ENCODE peak calls at places on chromosomes 6 and 20, in five cellular contexts. C is A549, N is SK-N-SH, W is H1, A is K562. P is an unnamed sample.

GRCh38 chr6:44061375-44062104 is 65.7 kb downstream of the MRPL14 start:
- DNase-seq in C (no peak), N (no peak), W (no peak), A (no peak), P (peak)

GRCh38 chr6:149960488-149960887 is 3.3 kb upstream of the ULBP1 start:
- DNase-seq in C (no peak), N (no peak), W (no peak), A (no peak), P (no peak)

GRCh38 chr20:25198663-25199363 is 3.3 kb downstream of the ENTPD6 start:
- DNase-seq in C (no peak), N (no peak), W (no peak), A (no peak), P (no peak)

GRCh38 chr20:53827996-53828672 is 234.5 kb upstream of the ZNF217 start:
- DNase-seq in C (no peak), N (no peak), W (no peak), A (no peak), P (peak)

GRCh38 chr20:10647471-10647870 is 26.3 kb downstream of the JAG1 start:
- DNase-seq in C (no peak), N (peak), W (no peak), A (peak), P (no peak)

GRCh38 chr6:131258816-131259476 is 123.7 kb downstream of the AKAP7 start:
- DNase-seq in C (no peak), N (no peak), W (no peak), A (no peak), P (peak)

GRCh38 chr6:37517411-37517812 is 17.7 kb upstream of the CCDC167 start:
- DNase-seq in C (no peak), N (no peak), W (no peak), A (no peak), P (no peak)

GRCh38 chr20:35503841-35504460 is 25.5 kb downstream of the C20orf173 start:
- DNase-seq in C (no peak), N (no peak), W (no peak), A (no peak), P (no peak)

GRCh38 chr20:8050117-8050837 is 30.7 kb upstream of the TMX4 start:
- DNase-seq in C (no peak), N (no peak), W (no peak), A (no peak), P (no peak)

GRCh38 chr20:57162253-57162652 is 104.2 kb downstream of the BMP7 start:
- DNase-seq in C (no peak), N (no peak), W (no peak), A (no peak), P (no peak)

GRCh38 chr20:41468994-41469600 is 102.5 kb upstream of the EMILIN3 start:
- DNase-seq in C (no peak), N (no peak), W (no peak), A (no peak), P (no peak)

GRCh38 chr20:57482796-57483195 is 42.1 kb downstream of the CTCFL start:
- DNase-seq in C (no peak), N (no peak), W (no peak), A (no peak), P (no peak)

GRCh38 chr20:46192376-46192944 is 74.3 kb downstream of the CD40 start:
- DNase-seq in C (no peak), N (peak), W (no peak), A (no peak), P (no peak)

GRCh38 chr6:48151142-48151541 is 40.1 kb upstream of the PTCHD4 start:
- DNase-seq in C (no peak), N (no peak), W (no peak), A (no peak), P (no peak)

GRCh38 chr6:5012531-5012930 is 8.7 kb upstream of the RPP40 start:
- DNase-seq in C (no peak), N (no peak), W (no peak), A (no peak), P (peak)

GRCh38 chr6:43386492-43386891 is 17.0 kb upstream of the ZNF318 start:
- DNase-seq in C (no peak), N (peak), W (no peak), A (no peak), P (peak)

GRCh38 chr6:148177589-148178233 is 164.9 kb upstream of the SASH1 start:
- DNase-seq in C (peak), N (peak), W (peak), A (peak), P (peak)

GRCh38 chr6:151021878-151022277 is 156.4 kb downstream of the MTHFD1L start:
- DNase-seq in C (no peak), N (no peak), W (no peak), A (no peak), P (peak)

GRCh38 chr6:130420911-130421310 is 55.1 kb downstream of the TMEM200A start:
- DNase-seq in C (no peak), N (no peak), W (no peak), A (no peak), P (no peak)

GRCh38 chr6:47047479-47048411 is 5.6 kb upstream of the ADGRF1 start:
- DNase-seq in C (peak), N (peak), W (peak), A (peak), P (peak)

GRCh38 chr6:158225767-158226166 is 57.6 kb downstream of the GTF2H5 start:
- DNase-seq in C (no peak), N (no peak), W (no peak), A (no peak), P (no peak)

GRCh38 chr6:169145991-169146501 is 107.6 kb downstream of the THBS2 start:
- DNase-seq in C (no peak), N (no peak), W (no peak), A (no peak), P (peak)

GRCh38 chr6:163170294-163170883 is 244.1 kb upstream of the QKI start:
- DNase-seq in C (peak), N (peak), W (no peak), A (peak), P (no peak)

GRCh38 chr20:47392015-47392720 is 35.7 kb upstream of the ZMYND8 start:
- DNase-seq in C (peak), N (peak), W (no peak), A (peak), P (peak)

GRCh38 chr20:47396762-47397476 is 40.4 kb upstream of the ZMYND8 start:
- DNase-seq in C (no peak), N (no peak), W (no peak), A (no peak), P (no peak)

GRCh38 chr20:47392721-47393073 is 36.2 kb upstream of the ZMYND8 start:
- DNase-seq in C (no peak), N (no peak), W (no peak), A (no peak), P (peak)

GRCh38 chr20:47400685-47401084 is 44.2 kb upstream of the ZMYND8 start:
- DNase-seq in C (no peak), N (peak), W (no peak), A (peak), P (no peak)

DNA sequence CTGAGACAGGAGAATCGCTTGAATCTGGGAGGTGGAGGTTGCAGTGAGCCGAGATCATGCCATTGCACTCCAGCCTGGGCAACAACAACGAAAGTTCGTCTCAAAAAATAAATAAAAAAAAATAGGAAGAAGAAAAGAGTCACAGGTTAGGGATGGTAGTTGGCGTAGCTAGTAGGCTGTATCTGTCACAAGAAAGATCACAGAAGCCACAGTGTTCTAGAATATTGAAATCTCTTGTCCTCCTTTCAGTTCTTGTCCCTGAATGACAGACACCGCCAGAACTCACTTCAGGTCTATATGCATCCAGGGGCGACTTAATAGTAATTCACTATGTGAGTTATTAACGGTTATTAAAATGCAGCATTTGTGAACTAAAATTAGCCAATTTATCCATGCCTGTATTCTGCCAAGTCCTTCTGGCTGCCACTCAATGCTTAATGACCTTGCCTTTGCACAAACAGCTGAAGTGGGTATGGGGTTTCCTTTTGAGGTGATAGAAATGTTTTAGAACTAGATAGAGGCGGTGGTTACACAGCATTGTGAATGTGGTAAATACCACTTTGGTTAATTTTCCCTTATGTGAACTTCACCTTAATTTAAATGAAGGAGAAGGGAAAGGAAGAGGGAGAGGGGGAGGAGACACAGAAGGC is 41.3 kb upstream of the ZMYND8 start:
- DNase-seq in C (no peak), N (no peak), W (no peak), A (no peak), P (no peak)
- TF ChIP-seq RAD21 in C (no peak), N (no peak), W (no peak), A (no peak), P (no peak)

GRCh38 chr6:140252099-140252498 is 877.7 kb upstream of the CITED2 start:
- DNase-seq in C (no peak), N (no peak), W (no peak), A (no peak), P (peak)
- TF ChIP-seq RAD21 in C (no peak), N (no peak), W (no peak), A (no peak), P (no peak)

GRCh38 chr6:99276747-99277146 is 72.7 kb downstream of the FAXC start:
- DNase-seq in C (no peak), N (no peak), W (no peak), A (no peak), P (peak)
- TF ChIP-seq RAD21 in C (no peak), N (no peak), W (no peak), A (no peak), P (no peak)

GRCh38 chr6:111985202-111985731 is 68.6 kb upstream of the CCN6 start:
- DNase-seq in C (no peak), N (no peak), W (peak), A (no peak), P (peak)
- TF ChIP-seq RAD21 in C (no peak), N (no peak), W (no peak), A (no peak), P (peak)

GRCh38 chr20:2899243-2899642 is 26.0 kb downstream of the PTPRA start:
- DNase-seq in C (no peak), N (no peak), W (no peak), A (no peak), P (no peak)

GRCh38 chr20:2902818-2903217 is 29.5 kb downstream of the PTPRA start:
- DNase-seq in C (no peak), N (no peak), W (no peak), A (no peak), P (no peak)

DNA sequence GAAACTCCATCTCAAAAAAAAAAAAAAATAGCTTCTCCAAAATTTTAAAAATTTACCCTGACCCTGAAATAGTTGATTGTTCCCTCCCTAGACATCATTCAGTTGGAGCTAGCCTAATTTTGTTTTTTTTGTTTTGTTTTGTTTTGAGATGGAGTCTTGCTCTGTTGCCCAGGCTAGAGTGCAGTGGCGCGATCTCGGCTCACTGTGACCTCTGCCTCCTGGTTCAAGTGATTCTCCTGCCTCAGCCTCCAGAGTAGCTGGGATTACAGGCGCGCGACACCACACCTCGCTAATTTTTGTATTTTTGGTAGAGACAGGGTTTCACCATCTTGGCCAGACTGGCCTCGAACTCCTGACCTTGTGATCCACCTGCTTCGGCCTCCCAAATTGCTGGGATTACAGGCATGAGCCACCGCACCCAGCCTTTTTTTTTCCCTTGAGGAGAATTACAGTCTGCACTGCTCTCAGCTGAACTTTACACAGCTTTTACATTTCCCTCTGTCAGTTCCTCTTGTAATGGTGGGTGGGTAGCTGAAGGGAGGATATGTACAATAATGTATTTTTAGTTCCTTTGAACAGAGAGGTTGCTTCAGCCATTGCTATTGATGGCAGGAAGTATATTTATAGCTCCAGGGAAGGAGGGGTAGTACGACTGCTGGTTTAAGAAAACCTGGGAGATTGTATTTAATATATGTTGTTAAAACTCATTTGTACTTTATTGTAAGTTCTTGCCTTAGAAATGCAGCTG is 27.7 kb downstream of the PTPRA start:
- DNase-seq in C (no peak), N (no peak), W (no peak), A (no peak), P (no peak)
- TF ChIP-seq RAD21 in C (no peak), N (no peak), W (no peak), A (no peak), P (no peak)

GRCh38 chr6:88165877-88166492 is at the start of gene CNR1:
- DNase-seq in C (peak), N (peak), W (no peak), A (no peak), P (no peak)
- TF ChIP-seq RAD21 in C (no peak), N (peak), W (no peak), A (no peak), P (no peak)